ENCODE peak calls at places on chromosomes 13 and 19, in eight cellular contexts. N is uterus, A is AG04449, V is pancreas, D is stomach, G is Peyer's patch, Z is GM12865, M is Panc1. S is an unnamed sample.

GRCh38 chr19:54424660-54425381 is 9.6 kb downstream of the TTYH1 start:
- DNase-seq in N (no peak), A (no peak), V (no peak), D (no peak), G (no peak), Z (no peak), M (no peak), S (no peak)

GRCh38 chr13:87941244-87941643 is 270.1 kb downstream of the SLITRK5 start:
- DNase-seq in N (no peak), A (no peak), V (no peak), D (no peak), G (no peak), Z (no peak), M (no peak), S (no peak)

GRCh38 chr13:49053899-49054298 is 78.2 kb downstream of the FNDC3A start:
- DNase-seq in N (no peak), A (no peak), V (no peak), D (no peak), G (no peak), Z (no peak), M (no peak), S (no peak)

GRCh38 chr13:49560270-49561063 is 24.9 kb downstream of the RCBTB1 start:
- DNase-seq in N (no peak), A (no peak), V (peak; percentile 65), D (peak; percentile 74), G (no peak), Z (no peak), M (no peak), S (peak; percentile 26)

GRCh38 chr13:113654175-113654560 is 3.8 kb downstream of the ATP4B start:
- DNase-seq in N (peak; percentile 2), A (no peak), V (peak; percentile 5), D (no peak), G (peak; percentile 13), Z (no peak), M (no peak), S (no peak)

GRCh38 chr13:33233547-33233946 is 52.0 kb downstream of the STARD13 start:
- DNase-seq in N (no peak), A (no peak), V (peak; percentile 44), D (no peak), G (no peak), Z (no peak), M (no peak), S (no peak)

GRCh38 chr19:33250500-33250899 is 24.9 kb upstream of the SLC7A10 start:
- DNase-seq in N (no peak), A (no peak), V (no peak), D (no peak), G (no peak), Z (no peak), M (no peak), S (no peak)

GRCh38 chr13:112053744-112054615 is 13.0 kb upstream of the SOX1 start:
- DNase-seq in N (no peak), A (no peak), V (no peak), D (no peak), G (no peak), Z (no peak), M (no peak), S (no peak)

GRCh38 chr19:17331254-17331558 is 3.4 kb downstream of the ANO8 start:
- DNase-seq in N (no peak), A (no peak), V (no peak), D (no peak), G (no peak), Z (no peak), M (no peak), S (no peak)

GRCh38 chr19:2611483-2612464 is 90.7 kb downstream of the GNG7 start:
- DNase-seq in N (no peak), A (no peak), V (peak; percentile 40), D (no peak), G (no peak), Z (no peak), M (no peak), S (no peak)

GRCh38 chr19:32166238-32166637 is 179.2 kb upstream of the ZNF507 start:
- DNase-seq in N (no peak), A (no peak), V (no peak), D (no peak), G (no peak), Z (no peak), M (no peak), S (no peak)

GRCh38 chr19:18781885-18782527 is 9.1 kb downstream of the COMP start:
- DNase-seq in N (no peak), A (no peak), V (no peak), D (no peak), G (no peak), Z (no peak), M (no peak), S (no peak)
- H3K4me3 ChIP-seq in N (no peak overlapping the region), A (no peak overlapping the region), V (no peak overlapping the region), D (no peak overlapping the region), G (no peak overlapping the region), Z (no peak overlapping the region), M (no peak overlapping the region), S (no peak overlapping the region)

GRCh38 chr19:35046461-35046860 is 4.9 kb downstream of the HPN start:
- DNase-seq in N (no peak), A (no peak), V (peak; percentile 66), D (peak; percentile 43), G (no peak), Z (no peak), M (no peak), S (no peak)

GRCh38 chr19:35043906-35044305 is 2.4 kb downstream of the HPN start:
- DNase-seq in N (no peak), A (no peak), V (peak; percentile 48), D (no peak), G (no peak), Z (no peak), M (no peak), S (no peak)

GRCh38 chr19:35042954-35043604 is 1.6 kb downstream of the HPN start:
- DNase-seq in N (no peak), A (no peak), V (no peak), D (no peak), G (no peak), Z (no peak), M (no peak), S (no peak)

GRCh38 chr19:35044317-35045117 is 3.0 kb downstream of the HPN start:
- DNase-seq in N (no peak), A (no peak), V (peak; percentile 76), D (peak; percentile 68), G (no peak), Z (peak; percentile 56), M (peak; percentile 63), S (peak; percentile 66)

GRCh38 chr19:35045667-35046300 is 4.3 kb downstream of the HPN start:
- DNase-seq in N (no peak), A (no peak), V (no peak), D (no peak), G (no peak), Z (peak; percentile 67), M (no peak), S (no peak)
- TF ChIP-seq CTCF in N (no peak), A (peak; percentile 64), V (no peak), D (no peak), G (no peak), Z (peak; percentile 61), M (no peak), S (peak; percentile 22)

GRCh38 chr13:107067381-107067780 is 499.4 kb upstream of the ARGLU1 start:
- DNase-seq in N (no peak), A (no peak), V (no peak), D (no peak), G (no peak), Z (no peak), M (no peak), S (no peak)
- H3K4me3 ChIP-seq in N (no peak overlapping the region), A (no peak overlapping the region), V (no peak overlapping the region), D (no peak overlapping the region), G (no peak overlapping the region), Z (no peak overlapping the region), M (no peak overlapping the region), S (no peak overlapping the region)

GRCh38 chr13:40749327-40749726 is 21.7 kb downstream of the MRPS31 start:
- DNase-seq in N (no peak), A (no peak), V (no peak), D (no peak), G (no peak), Z (no peak), M (no peak), S (peak; percentile 6)
- TF ChIP-seq CTCF in N (no peak), A (no peak), V (no peak), D (no peak), G (no peak), Z (no peak), M (no peak), S (peak; percentile 24)

GRCh38 chr13:79486433-79487188 is 5.7 kb downstream of the NDFIP2 start:
- DNase-seq in N (no peak), A (no peak), V (no peak), D (no peak), G (no peak), Z (no peak), M (no peak), S (no peak)

GRCh38 chr13:79483302-79483701 is 2.3 kb downstream of the NDFIP2 start:
- DNase-seq in N (no peak), A (peak; percentile 93), V (no peak), D (no peak), G (no peak), Z (no peak), M (no peak), S (peak; percentile 76)

GRCh38 chr13:79485014-79485441 is 4.1 kb downstream of the NDFIP2 start:
- DNase-seq in N (no peak), A (peak; percentile 74), V (no peak), D (peak; percentile 59), G (peak; percentile 44), Z (no peak), M (no peak), S (peak; percentile 87)

GRCh38 chr13:79482271-79482970 is 1.5 kb downstream of the NDFIP2 start:
- DNase-seq in N (no peak), A (no peak), V (no peak), D (no peak), G (no peak), Z (no peak), M (no peak), S (peak; percentile 57)

DNA sequence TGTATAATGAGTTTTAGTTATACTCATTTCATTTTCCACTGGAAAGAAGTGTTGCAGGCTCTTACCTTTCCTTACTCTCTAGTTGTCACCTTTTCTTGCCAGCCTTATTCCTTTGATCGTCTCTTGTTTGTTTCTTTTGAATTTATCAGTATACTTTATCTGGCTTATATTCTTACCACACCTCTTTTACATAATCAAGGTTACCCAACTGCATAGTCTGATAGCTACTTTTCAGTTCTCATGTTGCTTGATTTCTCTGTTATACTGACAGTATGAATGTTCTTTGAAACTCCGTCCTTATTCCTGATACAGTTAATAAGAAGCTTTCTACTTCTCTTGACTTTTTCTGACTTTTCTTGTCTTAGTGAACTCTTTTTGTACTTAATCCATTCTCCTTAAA is 4.5 kb downstream of the NDFIP2 start:
- DNase-seq in N (no peak), A (no peak), V (no peak), D (no peak), G (no peak), Z (no peak), M (no peak), S (no peak)
- H3K4me3 ChIP-seq in N (no peak overlapping the region), A (no peak overlapping the region), V (no peak overlapping the region), D (no peak overlapping the region), G (no peak overlapping the region), Z (no peak overlapping the region), M (no peak overlapping the region), S (no peak overlapping the region)

S was measured in fibroblast of the aortic adventitia.